ENCODE peak calls at places on chromosomes 16 and 17, in four cellular contexts. J is CD8-positive, alpha-beta T cell; I is right lobe of liver; U is effector memory CD4-positive, alpha-beta T cell. T is an unnamed sample. For H3K4me1 and H3K9me3, the result is how much of the 10 kb centered on the place peaks cover.

GRCh38 chr17:35991075-35991474 is 4.5 kb upstream of the CCL14 start:
- DNase-seq in J (no peak), I (no peak), U (no peak), T (no peak)

GRCh38 chr16:67884-68789 is 4.3 kb downstream of the RHBDF1 start:
- DNase-seq in J (no peak), I (no peak), U (no peak), T (peak)

GRCh38 chr16:15782573-15783365 is 74.1 kb downstream of the MYH11 start:
- DNase-seq in J (no peak), I (no peak), U (no peak), T (no peak)

GRCh38 chr16:68231384-68232136 is 4.4 kb downstream of the ESRP2 start:
- DNase-seq in J (no peak), I (peak), U (no peak), T (no peak)

GRCh38 chr17:57213180-57213825 is 43.0 kb upstream of the MSI2 start:
- DNase-seq in J (no peak), I (no peak), U (no peak), T (no peak)

GRCh38 chr17:29645516-29646051 is 22.9 kb upstream of the CORO6 start:
- DNase-seq in J (no peak), I (no peak), U (no peak), T (peak)

GRCh38 chr17:68401288-68401687 is 56.0 kb downstream of the WIPI1 start:
- DNase-seq in J (no peak), I (peak), U (no peak), T (no peak)

GRCh38 chr16:88035292-88035691 is 84.1 kb downstream of the BANP start:
- DNase-seq in J (no peak), I (no peak), U (no peak), T (peak)

GRCh38 chr16:4362476-4363250 is 9.0 kb upstream of the VASN start:
- DNase-seq in J (no peak), I (no peak), U (no peak), T (no peak)

GRCh38 chr17:18141210-18141803 is 32.8 kb downstream of the MYO15A start:
- DNase-seq in J (peak), I (no peak), U (no peak), T (no peak)

GRCh38 chr17:49223517-49224197 is 6.9 kb downstream of the PHOSPHO1 start:
- DNase-seq in J (peak), I (peak), U (peak), T (peak)

GRCh38 chr16:72819345-72819744 is 228.6 kb downstream of the ZFHX3 start:
- DNase-seq in J (no peak), I (no peak), U (no peak), T (no peak)

GRCh38 chr17:73533801-73534574 is 110.3 kb downstream of the SDK2 start:
- DNase-seq in J (no peak), I (no peak), U (no peak), T (no peak)

GRCh38 chr16:5506021-5506420 is 408.4 kb upstream of the EEF2KMT start:
- DNase-seq in J (no peak), I (no peak), U (no peak), T (no peak)

GRCh38 chr17:14873996-14874395 is 391.1 kb downstream of the PMP22 start:
- DNase-seq in J (no peak), I (no peak), U (no peak), T (no peak)

GRCh38 chr17:68247445-68248198 is at the start of gene AMZ2:
- DNase-seq in J (peak), I (peak), U (peak), T (peak)

GRCh38 chr17:55285340-55286301 is 20.9 kb downstream of the HLF start:
- DNase-seq in J (no peak), I (peak), U (no peak), T (peak)

GRCh38 chr17:35069311-35069710 is 5.8 kb upstream of the RFFL start:
- DNase-seq in J (no peak), I (no peak), U (no peak), T (no peak)

GRCh38 chr17:40791808-40792436 is 7.8 kb downstream of the KRT28 start:
- DNase-seq in J (no peak), I (no peak), U (no peak), T (no peak)

GRCh38 chr17:30234954-30235353 is 543 bp downstream of the SLC6A4 start:
- DNase-seq in J (no peak), I (no peak), U (no peak), T (no peak)

GRCh38 chr17:41773190-41773588 is 13.3 kb downstream of the JUP start:
- DNase-seq in J (no peak), I (peak), U (no peak), T (peak)

GRCh38 chr17:72097144-72097543 is 23.7 kb upstream of the SOX9 start:
- DNase-seq in J (no peak), I (no peak), U (no peak), T (no peak)

GRCh38 chr17:75755205-75755901 is 9.6 kb downstream of the GALK1 start:
- DNase-seq in J (no peak), I (no peak), U (no peak), T (no peak)

GRCh38 chr16:81539009-81539820 is 94.6 kb downstream of the CMIP start:
- DNase-seq in J (no peak), I (no peak), U (no peak), T (no peak)

GRCh38 chr17:78596871-78597635 is 19.9 kb upstream of the DNAH17 start:
- DNase-seq in J (no peak), I (peak), U (no peak), T (no peak)

GRCh38 chr17:74862108-74862901 is 2.6 kb upstream of the GRIN2C start:
- DNase-seq in J (peak), I (no peak), U (peak), T (peak)

GRCh38 chr17:28216032-28216431 is 103.0 kb upstream of the TMEM97 start:
- DNase-seq in J (no peak), I (no peak), U (no peak), T (no peak)

GRCh38 chr16:76428858-76429257 is 151.7 kb downstream of the CNTNAP4 start:
- DNase-seq in J (no peak), I (peak), U (no peak), T (no peak)

GRCh38 chr17:51322390-51323029 is 62.2 kb downstream of the UTP18 start:
- DNase-seq in J (no peak), I (no peak), U (no peak), T (no peak)

GRCh38 chr17:8408371-8408770 is 10.7 kb upstream of the RNF222 start:
- DNase-seq in J (no peak), I (no peak), U (no peak), T (no peak)

GRCh38 chr16:76653390-76654026 is 376.3 kb downstream of the CNTNAP4 start:
- DNase-seq in J (no peak), I (no peak), U (no peak), T (no peak)

GRCh38 chr17:59638553-59638952 is 18.9 kb downstream of the CLTC start:
- DNase-seq in J (no peak), I (no peak), U (no peak), T (no peak)

GRCh38 chr17:59642535-59642934 is 22.8 kb downstream of the CLTC start:
- DNase-seq in J (no peak), I (no peak), U (no peak), T (no peak)

GRCh38 chr17:59641799-59642484 is 22.2 kb downstream of the CLTC start:
- DNase-seq in J (no peak), I (no peak), U (no peak), T (no peak)

GRCh38 chr17:59647288-59647687 is 27.6 kb downstream of the CLTC start:
- DNase-seq in J (no peak), I (no peak), U (no peak), T (no peak)

GRCh38 chr17:59643159-59643857 is 23.6 kb downstream of the CLTC start:
- DNase-seq in J (no peak), I (no peak), U (no peak), T (no peak)
- H3K4me1 ChIP-seq in J (under half), I (under half), U (under half), T (half or more)

GRCh38 chr16:26374279-26374925 is 682.6 kb downstream of the HS3ST4 start:
- DNase-seq in J (no peak), I (no peak), U (no peak), T (no peak)
- H3K9me3 ChIP-seq in J (under half), I (under half), U (under half), T (under half)

GRCh38 chr16:6976716-6977115 is 355.9 kb upstream of the RBFOX1 start:
- DNase-seq in J (no peak), I (no peak), U (no peak), T (no peak)

GRCh38 chr16:6977906-6978305 is 354.7 kb upstream of the RBFOX1 start:
- DNase-seq in J (no peak), I (no peak), U (no peak), T (no peak)

DNA sequence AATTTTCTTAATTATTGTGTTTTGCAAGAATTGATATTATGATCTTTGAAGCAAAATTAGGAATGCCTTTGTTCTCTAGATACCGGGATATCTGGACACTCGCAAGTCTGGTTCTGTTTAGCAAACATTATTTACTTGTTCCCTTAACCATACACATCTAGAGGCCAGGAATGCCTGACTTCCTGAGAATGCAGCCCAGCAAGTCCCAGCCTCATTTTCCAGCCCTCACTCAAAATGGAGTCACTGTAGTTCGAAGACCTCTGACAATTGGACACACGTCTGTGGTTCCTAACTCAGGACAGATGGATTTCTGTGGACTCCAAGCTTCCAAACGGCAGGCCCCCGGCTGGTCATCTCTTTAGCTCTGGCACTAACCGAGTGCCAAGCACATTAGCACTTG is 355.4 kb upstream of the RBFOX1 start:
- DNase-seq in J (no peak), I (no peak), U (no peak), T (no peak)
- H3K4me1 ChIP-seq in J (under half), I (under half), U (under half), T (under half)

GRCh38 chr17:38557395-38557794 is 48.4 kb downstream of the SRCIN1 start:
- DNase-seq in J (no peak), I (no peak), U (no peak), T (no peak)
- H3K9me3 ChIP-seq in J (under half), I (under half), U (under half), T (under half)

DNA sequence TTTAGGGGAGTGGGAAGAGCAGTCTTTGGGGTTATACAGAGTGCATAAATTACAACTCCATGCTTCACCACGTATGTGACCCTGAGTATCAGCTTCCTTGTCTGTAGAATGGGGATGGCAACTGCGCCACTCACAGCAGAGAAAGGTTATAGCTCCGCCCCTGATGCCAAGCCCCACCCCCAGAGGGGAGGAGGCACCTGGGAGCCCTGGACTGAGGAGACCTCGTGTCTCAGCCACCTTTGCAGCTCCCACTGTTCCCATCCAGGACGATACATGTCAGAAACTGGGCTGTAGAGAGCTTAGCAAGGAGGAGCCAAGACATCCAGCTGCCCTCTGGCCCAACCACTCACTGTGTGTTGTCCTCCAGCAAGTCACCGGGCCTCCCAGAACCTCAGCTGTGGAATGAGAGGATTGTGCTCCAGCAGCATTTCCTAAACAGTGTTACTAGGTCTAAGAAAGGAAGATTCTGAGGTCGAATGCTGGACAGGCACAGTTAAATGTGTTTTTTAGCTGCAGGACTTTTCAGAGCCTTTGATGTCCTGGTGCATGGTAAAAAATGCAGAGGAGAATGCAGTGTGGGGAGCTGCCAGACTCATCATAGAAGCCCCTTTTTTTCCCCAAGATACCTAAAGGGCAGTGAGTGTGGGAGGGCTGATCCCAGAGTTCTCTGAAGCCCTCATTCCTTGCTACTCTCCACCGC is 49.4 kb downstream of the BEAN1 start:
- DNase-seq in J (peak), I (no peak), U (peak), T (no peak)
- H3K4me1 ChIP-seq in J (under half), I (under half), U (under half), T (under half)

DNA sequence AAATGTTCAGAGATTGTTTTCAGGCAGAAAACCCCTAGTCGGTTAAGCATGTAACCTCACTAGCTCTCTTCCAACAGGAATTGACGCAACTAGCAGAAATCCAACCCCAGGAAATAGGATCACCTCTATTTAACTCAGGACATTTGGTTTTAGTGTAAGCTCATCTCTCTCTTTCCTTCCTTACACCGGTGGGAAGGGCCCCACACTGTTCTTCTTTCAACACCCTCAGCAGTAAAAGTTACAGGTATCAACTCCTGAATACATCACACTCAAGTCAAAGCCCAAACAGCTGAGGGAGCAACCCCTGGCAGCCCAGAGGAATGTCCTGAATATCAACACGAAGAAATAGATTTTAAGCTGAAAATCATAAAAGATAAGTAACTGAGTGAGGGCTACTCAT is 191.2 kb upstream of the KIF2B start:
- DNase-seq in J (no peak), I (no peak), U (no peak), T (no peak)
- H3K9me3 ChIP-seq in J (under half), I (under half), U (under half), T (under half)

DNA sequence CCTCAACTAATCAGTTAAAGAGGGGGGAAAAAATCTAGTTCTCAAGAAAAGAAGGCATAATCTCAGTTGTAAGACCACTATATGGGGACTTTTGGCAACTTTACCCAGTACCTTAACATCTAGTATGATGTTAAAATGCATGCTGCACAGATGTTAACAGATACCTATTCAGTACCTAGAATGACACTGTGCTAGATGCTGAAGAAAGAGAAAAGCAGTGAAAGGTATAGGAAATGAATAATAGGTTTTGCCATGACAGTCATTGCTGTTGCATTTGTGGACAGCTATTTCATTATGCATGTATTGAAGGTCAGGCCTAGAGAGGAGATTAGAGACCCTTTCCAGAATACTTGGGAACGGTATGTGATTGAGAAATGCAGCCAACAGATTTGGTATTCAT is 34.5 kb downstream of the PIGL start:
- DNase-seq in J (no peak), I (no peak), U (no peak), T (no peak)
- H3K4me1 ChIP-seq in J (under half), I (under half), U (under half), T (under half)

DNA sequence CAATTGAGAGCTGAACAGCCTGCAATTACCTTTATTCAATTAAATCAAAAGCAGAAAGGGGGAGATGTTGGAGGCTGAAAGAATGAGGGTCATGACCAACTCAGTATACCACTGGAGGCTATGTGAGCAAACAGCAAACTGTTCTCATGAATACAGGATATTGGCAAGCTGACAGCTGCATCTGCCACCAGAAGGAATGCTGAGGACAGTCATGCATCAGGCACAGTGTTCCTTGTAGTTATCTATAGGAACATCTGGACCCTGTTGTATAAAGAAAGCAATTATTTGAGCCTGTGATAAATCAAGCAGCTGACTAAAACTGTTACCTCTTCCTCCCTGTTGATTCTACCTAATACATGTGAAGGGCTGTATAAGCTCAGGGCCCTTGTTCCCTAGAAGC is 2064.6 kb downstream of the TP53TG3F start:
- DNase-seq in J (no peak), I (no peak), U (no peak), T (no peak)
- H3K9me3 ChIP-seq in J (under half), I (under half), U (under half), T (under half)

GRCh38 chr16:28933176-28933575 is 1.4 kb downstream of the CD19 start:
- DNase-seq in J (no peak), I (no peak), U (no peak), T (no peak)
- H3K4me1 ChIP-seq in J (under half), I (under half), U (under half), T (under half)

GRCh38 chr16:35147556-35148504 is 1688.4 kb downstream of the TP53TG3F start:
- DNase-seq in J (no peak), I (no peak), U (no peak), T (no peak)
- H3K9me3 ChIP-seq in J (under half), I (under half), U (under half), T (under half)

T was measured in left ventricle myocardium inferior.